ENCODE peak calls at places on chromosome 5, in seven cellular contexts. P is stomach, I is suprapubic skin, O is A549, A is uterus, G is H54, Q is HCT116. Z is an unnamed sample.

GRCh38 chr5:116084891-116085715 is at the start of gene COMMD10:
- DNase-seq in P (peak), I (peak), O (peak), A (peak), G (peak), Q (peak), Z (peak)

GRCh38 chr5:170907758-170908157 is 45.9 kb downstream of the RANBP17 start:
- DNase-seq in P (no peak), I (no peak), O (no peak), A (no peak), G (no peak), Q (peak), Z (no peak)

GRCh38 chr5:105413406-105413990 is 1850.9 kb upstream of the NUDT12 start:
- DNase-seq in P (no peak), I (no peak), O (no peak), A (no peak), G (no peak), Q (no peak), Z (peak)

GRCh38 chr5:73454379-73455036 is 5.9 kb upstream of the FOXD1 start:
- DNase-seq in P (peak), I (no peak), O (no peak), A (no peak), G (no peak), Q (peak), Z (no peak)

GRCh38 chr5:75566710-75567309 is 44.4 kb upstream of the ANKDD1B start:
- DNase-seq in P (no peak), I (no peak), O (peak), A (no peak), G (peak), Q (peak), Z (no peak)

GRCh38 chr5:173518856-173519255 is 97.6 kb downstream of the BOD1 start:
- DNase-seq in P (no peak), I (no peak), O (no peak), A (no peak), G (no peak), Q (no peak), Z (no peak)

GRCh38 chr5:14946813-14947640 is 75.4 kb upstream of the ANKH start:
- DNase-seq in P (peak), I (no peak), O (peak), A (no peak), G (no peak), Q (peak), Z (no peak)

GRCh38 chr5:135593141-135593540 is 14.3 kb upstream of the CXCL14 start:
- DNase-seq in P (no peak), I (no peak), O (no peak), A (no peak), G (no peak), Q (no peak), Z (no peak)

GRCh38 chr5:173472164-173472563 is 143.9 kb upstream of the STC2 start:
- DNase-seq in P (peak), I (no peak), O (peak), A (peak), G (peak), Q (peak), Z (peak)

GRCh38 chr5:31888513-31888912 is 249.6 kb downstream of the PDZD2 start:
- DNase-seq in P (no peak), I (no peak), O (no peak), A (no peak), G (no peak), Q (no peak), Z (no peak)

GRCh38 chr5:1174122-1174936 is 27.1 kb upstream of the SLC6A19 start:
- DNase-seq in P (peak), I (no peak), O (peak), A (peak), G (peak), Q (peak), Z (no peak)

GRCh38 chr5:105812356-105812755 is 1858.4 kb downstream of the EFNA5 start:
- DNase-seq in P (no peak), I (no peak), O (no peak), A (no peak), G (no peak), Q (no peak), Z (no peak)

GRCh38 chr5:168423478-168423877 is 62.8 kb upstream of the RARS1 start:
- DNase-seq in P (no peak), I (no peak), O (no peak), A (no peak), G (no peak), Q (no peak), Z (no peak)

GRCh38 chr5:107085572-107085971 is 585.2 kb downstream of the EFNA5 start:
- DNase-seq in P (no peak), I (no peak), O (no peak), A (no peak), G (no peak), Q (no peak), Z (no peak)

GRCh38 chr5:172573115-172573882 is 67.8 kb upstream of the NEURL1B start:
- DNase-seq in P (no peak), I (no peak), O (no peak), A (no peak), G (no peak), Q (no peak), Z (no peak)

GRCh38 chr5:127785098-127785927 is 82.1 kb downstream of the CCDC192 start:
- DNase-seq in P (no peak), I (no peak), O (no peak), A (no peak), G (peak), Q (no peak), Z (no peak)

GRCh38 chr5:610744-611730 is 1.1 kb upstream of the CEP72 start:
- DNase-seq in P (no peak), I (peak), O (no peak), A (no peak), G (no peak), Q (no peak), Z (peak)

GRCh38 chr5:143588933-143589662 is 185.6 kb upstream of the NR3C1 start:
- DNase-seq in P (no peak), I (no peak), O (no peak), A (no peak), G (no peak), Q (no peak), Z (no peak)

GRCh38 chr5:10229306-10230048 is 20.2 kb downstream of the ATPSCKMT start:
- DNase-seq in P (no peak), I (no peak), O (no peak), A (no peak), G (peak), Q (no peak), Z (no peak)

GRCh38 chr5:5315068-5315835 is 107.2 kb upstream of the ICE1 start:
- DNase-seq in P (no peak), I (no peak), O (no peak), A (no peak), G (no peak), Q (no peak), Z (no peak)

GRCh38 chr5:133995341-133995740 is 9.4 kb downstream of the VDAC1 start:
- DNase-seq in P (no peak), I (no peak), O (no peak), A (no peak), G (no peak), Q (no peak), Z (no peak)

GRCh38 chr5:9034671-9035070 is 511.2 kb downstream of the SEMA5A start:
- DNase-seq in P (no peak), I (no peak), O (no peak), A (no peak), G (no peak), Q (no peak), Z (no peak)

GRCh38 chr5:157747173-157747758 is 3.8 kb downstream of the LSM11 start:
- DNase-seq in P (no peak), I (no peak), O (no peak), A (no peak), G (no peak), Q (no peak), Z (no peak)

GRCh38 chr5:157747766-157748700 is 4.5 kb downstream of the LSM11 start:
- DNase-seq in P (no peak), I (no peak), O (no peak), A (no peak), G (no peak), Q (no peak), Z (no peak)

GRCh38 chr5:157745041-157745456 is 1.5 kb downstream of the LSM11 start:
- DNase-seq in P (no peak), I (no peak), O (no peak), A (no peak), G (no peak), Q (no peak), Z (no peak)

GRCh38 chr5:157743163-157744054 is at the start of gene LSM11:
- DNase-seq in P (peak), I (peak), O (peak), A (peak), G (peak), Q (peak), Z (peak)

GRCh38 chr5:157744055-157745011 is 821 bp downstream of the LSM11 start:
- DNase-seq in P (no peak), I (no peak), O (no peak), A (peak), G (no peak), Q (no peak), Z (no peak)
- TF ChIP-seq POLR2A in P (no peak), I (no peak), O (no peak), A (no peak), G (no peak), Q (no peak), Z (no peak)

GRCh38 chr5:141618804-141619554 is at the start of gene DIAPH1:
- DNase-seq in P (peak), I (peak), O (peak), A (peak), G (peak), Q (peak), Z (peak)
- TF ChIP-seq POLR2A in P (no peak), I (peak), O (peak), A (peak), G (peak), Q (peak), Z (peak)

DNA sequence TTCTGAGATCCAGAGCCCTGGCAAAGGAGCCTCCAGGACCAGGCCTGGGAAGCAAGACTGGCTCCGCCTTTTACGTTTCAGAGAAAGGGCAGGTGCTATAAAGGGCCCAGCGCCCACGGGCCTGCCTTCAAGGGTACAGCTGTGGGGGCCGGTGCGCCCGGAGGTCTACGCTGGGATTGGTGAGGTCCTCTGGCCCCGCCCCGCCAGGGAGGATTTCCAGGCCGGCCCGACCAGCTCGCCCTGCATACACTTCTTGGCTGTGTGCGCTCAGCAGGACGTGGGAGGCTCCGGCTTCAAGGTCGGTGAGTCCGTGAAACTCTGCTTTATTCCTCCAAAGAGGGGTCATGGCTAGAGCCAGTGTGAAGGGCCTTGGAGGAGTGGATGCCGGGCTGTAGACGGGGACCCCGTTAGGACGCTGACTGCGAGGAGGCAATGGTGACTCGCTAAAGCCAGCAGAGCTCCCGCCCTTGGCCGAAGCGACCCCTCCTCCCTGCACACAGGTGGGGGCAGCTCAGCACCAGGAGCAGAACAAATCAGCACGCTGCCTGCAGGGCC is at the start of gene CKMT2:
- DNase-seq in P (peak), I (peak), O (no peak), A (peak), G (no peak), Q (no peak), Z (no peak)
- TF ChIP-seq POLR2A in P (no peak), I (no peak), O (no peak), A (peak), G (no peak), Q (no peak), Z (no peak)

DNA sequence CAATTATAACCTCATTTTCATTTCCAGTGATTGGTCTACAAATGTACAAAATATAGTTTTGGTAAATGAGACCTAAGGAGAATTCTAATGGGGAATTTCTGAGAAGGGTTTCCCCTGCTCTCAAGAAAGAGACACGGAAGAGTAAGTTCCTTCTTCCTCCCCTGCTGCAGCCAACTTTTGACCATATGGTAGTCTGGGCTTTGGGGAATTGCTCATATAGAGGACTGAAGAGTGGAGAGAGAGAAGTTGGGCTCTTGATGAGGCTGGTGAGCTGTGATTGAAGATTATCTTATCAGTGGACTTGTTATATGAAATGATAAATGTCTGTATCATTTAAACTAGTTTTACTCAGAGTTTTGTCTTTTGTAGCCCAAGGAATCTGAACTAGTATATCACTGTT is 4.3 kb upstream of the LNPEP start:
- DNase-seq in P (no peak), I (no peak), O (no peak), A (no peak), G (no peak), Q (no peak), Z (no peak)
- TF ChIP-seq POLR2A in P (no peak), I (no peak), O (no peak), A (no peak), G (no peak), Q (no peak), Z (no peak)

DNA sequence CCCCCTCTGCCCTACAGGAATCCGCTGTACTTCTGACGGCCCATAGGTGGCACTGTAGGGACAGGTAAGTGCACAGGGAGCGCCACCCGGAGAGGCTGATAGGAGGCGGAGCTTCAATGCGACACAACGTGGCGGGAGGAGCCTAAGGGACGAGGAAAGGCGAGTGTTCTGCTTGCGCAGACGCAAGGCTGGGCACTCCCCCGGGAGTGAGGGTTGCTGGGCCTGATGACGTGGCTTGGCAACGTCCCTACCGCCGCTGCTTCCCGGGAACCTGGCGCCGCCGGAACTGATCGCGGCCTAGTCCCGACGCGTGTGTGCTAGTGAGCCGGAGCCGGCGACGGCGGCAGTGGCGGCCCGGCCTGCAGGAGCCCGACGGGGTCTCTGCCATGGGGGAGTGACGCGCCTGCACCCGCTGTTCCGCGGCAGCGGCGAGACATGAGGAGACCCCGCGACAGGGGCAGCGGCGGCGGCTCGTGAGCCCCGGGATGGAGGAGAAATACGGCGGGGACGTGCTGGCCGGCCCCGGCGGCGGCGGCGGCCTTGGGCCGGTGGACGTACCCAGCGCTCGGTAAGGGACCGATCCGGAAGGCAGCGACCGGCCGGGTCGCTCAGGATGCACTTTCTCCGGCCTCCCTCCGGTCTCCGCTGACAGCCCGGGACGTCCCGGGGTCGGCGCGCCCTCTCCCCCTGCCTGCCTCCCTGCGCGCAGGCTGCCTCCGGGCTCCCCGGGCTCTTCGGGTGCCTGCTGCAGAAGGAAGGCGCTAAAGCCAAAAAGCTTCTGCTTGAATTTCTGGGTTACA is at the start of gene SLC30A5:
- DNase-seq in P (peak), I (peak), O (peak), A (peak), G (peak), Q (peak), Z (peak)
- TF ChIP-seq POLR2A in P (no peak), I (peak), O (peak), A (peak), G (peak), Q (peak), Z (no peak)

GRCh38 chr5:163505475-163506457 is at the start of gene MAT2B:
- DNase-seq in P (peak), I (peak), O (peak), A (peak), G (peak), Q (peak), Z (peak)

GRCh38 chr5:163505049-163505474 is 357 bp upstream of the MAT2B start:
- DNase-seq in P (no peak), I (no peak), O (no peak), A (no peak), G (no peak), Q (no peak), Z (no peak)

GRCh38 chr5:163503106-163504090 is 2.0 kb upstream of the MAT2B start:
- DNase-seq in P (peak), I (no peak), O (peak), A (peak), G (no peak), Q (peak), Z (peak)

GRCh38 chr5:163506726-163507125 is 1.3 kb downstream of the MAT2B start:
- DNase-seq in P (no peak), I (no peak), O (no peak), A (no peak), G (no peak), Q (no peak), Z (no peak)

GRCh38 chr5:163504091-163504931 is 1.1 kb upstream of the MAT2B start:
- DNase-seq in P (peak), I (no peak), O (no peak), A (peak), G (no peak), Q (no peak), Z (peak)
- TF ChIP-seq POLR2A in P (no peak), I (no peak), O (no peak), A (no peak), G (no peak), Q (peak), Z (no peak)

GRCh38 chr5:112290667-112291066 is 128.4 kb downstream of the EPB41L4A start:
- DNase-seq in P (no peak), I (no peak), O (no peak), A (no peak), G (no peak), Q (no peak), Z (no peak)
- TF ChIP-seq POLR2A in P (no peak), I (no peak), O (no peak), A (no peak), G (no peak), Q (no peak), Z (no peak)

GRCh38 chr5:151080620-151081425 is at the start of gene TNIP1:
- DNase-seq in P (peak), I (peak), O (peak), A (peak), G (peak), Q (peak), Z (peak)
- TF ChIP-seq POLR2A in P (no peak), I (peak), O (peak), A (peak), G (peak), Q (no peak), Z (no peak)

Z was measured in lower leg skin.